ENCODE peak calls at places on chromosomes 11 and 22, in seven cellular contexts. A is tibial nerve, C is left lung, X is mesenchymal stem cell, H is astrocyte, L is HCT116, S is adrenal gland. P is an unnamed sample.

GRCh38 chr22:17569971-17570511 is 6.7 kb downstream of the SLC25A18 start:
- DNase-seq in X (no peak), L (no peak), C (no peak), H (peak; percentile 23), A (no peak), S (no peak), P (no peak)

GRCh38 chr11:85886089-85887056 is 31.2 kb downstream of the CCDC83 start:
- DNase-seq in S (no peak), L (no peak), H (peak; percentile 75), X (no peak), A (no peak), C (no peak), P (no peak)

GRCh38 chr11:40403321-40403720 is 1056.1 kb downstream of the LRRC4C start:
- DNase-seq in A (no peak), S (no peak), C (no peak), X (peak; percentile 32), H (peak; percentile 12), L (no peak), P (no peak)

GRCh38 chr11:103170865-103171264 is 61.6 kb downstream of the DYNC2H1 start:
- DNase-seq in C (no peak), A (no peak), X (no peak), H (no peak), S (no peak), L (no peak), P (no peak)

GRCh38 chr22:21714784-21715183 is 20.8 kb downstream of the YPEL1 start:
- DNase-seq in A (no peak), X (no peak), H (no peak), C (no peak), S (no peak), L (no peak), P (no peak)

GRCh38 chr22:25232301-25232700 is 12.9 kb downstream of the CRYBB2 start:
- DNase-seq in A (no peak), C (no peak), X (no peak), L (no peak), S (no peak), H (peak; percentile 8), P (no peak)

GRCh38 chr22:43827926-43828710 is 16.0 kb upstream of the EFCAB6 start:
- DNase-seq in L (no peak), X (no peak), S (no peak), A (no peak), C (peak; percentile 10), H (no peak), P (no peak)

GRCh38 chr11:66448523-66448922 is 9.9 kb upstream of the MRPL11 start:
- DNase-seq in A (no peak), C (no peak), H (no peak), L (no peak), S (no peak), X (no peak), P (no peak)

GRCh38 chr11:117958949-117959348 is 27.2 kb upstream of the IL10RA start:
- DNase-seq in H (no peak), C (no peak), S (no peak), L (no peak), X (no peak), A (no peak), P (no peak)

GRCh38 chr22:29623553-29624169 is 20.2 kb downstream of the NF2 start:
- DNase-seq in C (no peak), A (no peak), L (no peak), S (no peak), H (no peak), X (no peak), P (no peak)

GRCh38 chr22:31206896-31207687 is 5.0 kb upstream of the LIMK2 start:
- DNase-seq in H (no peak), C (peak; percentile 87), A (no peak), L (no peak), S (no peak), X (no peak), P (no peak)

GRCh38 chr22:47328550-47329243 is 566.2 kb downstream of the TBC1D22A start:
- DNase-seq in S (peak; percentile 30), X (no peak), C (peak; percentile 55), L (peak; percentile 95), H (peak; percentile 95), A (peak; percentile 23), P (peak; percentile 85)

GRCh38 chr22:25357606-25358420 is 138.4 kb downstream of the CRYBB2 start:
- DNase-seq in A (no peak), C (no peak), L (no peak), H (no peak), S (no peak), X (no peak), P (no peak)

GRCh38 chr11:95111923-95112540 is 22.4 kb downstream of the ENDOD1 start:
- DNase-seq in L (no peak), A (no peak), X (no peak), S (no peak), C (no peak), H (no peak), P (no peak)

GRCh38 chr11:103923473-103923931 is 112.9 kb upstream of the DDI1 start:
- DNase-seq in L (peak; percentile 26), X (no peak), S (no peak), H (peak; percentile 43), A (no peak), C (no peak), P (peak; percentile 54)

GRCh38 chr22:21695432-21696085 is 29.7 kb downstream of the PPIL2 start:
- DNase-seq in C (no peak), L (no peak), S (no peak), A (no peak), H (no peak), X (no peak), P (no peak)

GRCh38 chr22:39073941-39074340 is 3.1 kb upstream of the APOBEC3G start:
- DNase-seq in C (no peak), X (no peak), S (no peak), H (no peak), A (no peak), L (no peak), P (no peak)

GRCh38 chr11:35427158-35427557 is 7.8 kb upstream of the SLC1A2 start:
- DNase-seq in A (no peak), C (no peak), H (peak; percentile 71), S (no peak), L (no peak), X (no peak), P (no peak)

GRCh38 chr22:32764330-32765116 is 37.0 kb upstream of the TIMP3 start:
- DNase-seq in C (no peak), H (peak; percentile 87), A (peak; percentile 45), X (peak; percentile 95), L (no peak), S (no peak), P (peak; percentile 26)

GRCh38 chr11:10894666-10895065 is 36.8 kb upstream of the ZBED5 start:
- DNase-seq in C (no peak), A (no peak), H (no peak), X (no peak), L (no peak), S (no peak), P (no peak)

GRCh38 chr11:116400081-116400480 is 372.7 kb downstream of the BUD13 start:
- DNase-seq in H (no peak), A (no peak), X (no peak), L (no peak), C (no peak), S (no peak), P (no peak)

GRCh38 chr11:2516276-2517015 is 71.6 kb downstream of the KCNQ1 start:
- DNase-seq in H (no peak), L (no peak), S (peak; percentile 11), X (no peak), C (no peak), A (peak; percentile 1), P (no peak)
- H3K27me3 ChIP-seq in H (peaks cover 4% of the 10 kb centered on the region), L (no peaks in the 10 kb centered on the region), S (no peaks in the 10 kb centered on the region), X (peaks cover 30% of the 10 kb centered on the region), C (no peaks in the 10 kb centered on the region), A (no peaks in the 10 kb centered on the region), P (peaks cover 7% of the 10 kb centered on the region)

DNA sequence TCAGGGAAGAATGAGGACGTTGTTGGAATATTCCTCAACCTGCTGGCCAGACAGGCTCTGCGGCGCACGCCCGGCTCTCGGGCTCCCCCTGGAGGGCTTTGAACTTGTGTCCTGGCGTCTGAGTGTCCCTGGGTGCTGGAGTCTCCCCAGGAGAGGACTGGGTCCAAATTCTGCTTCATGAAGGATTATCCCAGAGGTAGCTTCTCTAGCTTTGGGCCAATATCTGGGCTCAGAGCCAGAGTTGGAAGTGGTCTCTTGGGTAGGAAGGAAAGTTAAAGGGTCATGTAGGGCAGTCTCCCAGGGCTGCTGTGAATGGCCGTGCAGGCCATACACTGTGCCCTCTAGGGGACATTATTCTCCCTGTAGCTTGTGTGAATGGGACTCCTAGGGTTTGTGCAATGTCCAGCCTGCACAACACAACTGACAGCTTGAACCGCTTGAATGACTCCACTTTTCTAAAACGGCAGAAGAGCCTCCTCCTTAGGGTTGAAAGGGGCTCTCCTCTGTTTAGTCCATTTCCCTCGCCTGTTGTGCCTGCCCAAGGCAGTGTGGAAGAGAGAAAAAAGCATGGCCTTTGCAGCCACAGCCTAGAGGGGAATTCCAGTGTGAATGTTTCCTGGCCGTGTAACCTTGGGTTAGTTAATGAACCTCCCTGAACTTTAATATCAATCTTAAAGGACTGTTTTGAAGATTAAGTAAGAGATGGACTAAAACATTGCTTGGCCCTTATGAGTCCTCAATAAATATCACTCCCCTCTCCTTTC is 111.1 kb upstream of the THY1 start:
- DNase-seq in L (peak; percentile 38), S (peak; percentile 82), X (peak; percentile 57), H (peak; percentile 17), C (peak; percentile 58), A (no peak), P (no peak)
- H3K27me3 ChIP-seq in L (no peaks in the 10 kb centered on the region), S (no peaks in the 10 kb centered on the region), X (peaks cover 60% of the 10 kb centered on the region), H (peaks cover 30% of the 10 kb centered on the region), C (peaks cover 17% of the 10 kb centered on the region), A (peaks cover 3% of the 10 kb centered on the region), P (peaks cover 4% of the 10 kb centered on the region)

GRCh38 chr22:36773935-36774334 is 2.0 kb downstream of the IFT27 start:
- DNase-seq in X (peak; percentile 45), L (no peak), H (no peak), S (no peak), C (no peak), A (no peak), P (no peak)

GRCh38 chr22:36770116-36770945 is 5.6 kb downstream of the IFT27 start:
- DNase-seq in A (no peak), C (peak; percentile 19), X (no peak), H (no peak), S (no peak), L (no peak), P (no peak)

GRCh38 chr22:36771376-36772063 is 4.4 kb downstream of the IFT27 start:
- DNase-seq in S (no peak), A (no peak), H (no peak), C (peak; percentile 21), L (no peak), X (no peak), P (no peak)

GRCh38 chr22:36770946-36771340 is 5.0 kb downstream of the IFT27 start:
- DNase-seq in A (no peak), H (no peak), C (peak; percentile 25), X (no peak), L (no peak), S (no peak), P (no peak)

DNA sequence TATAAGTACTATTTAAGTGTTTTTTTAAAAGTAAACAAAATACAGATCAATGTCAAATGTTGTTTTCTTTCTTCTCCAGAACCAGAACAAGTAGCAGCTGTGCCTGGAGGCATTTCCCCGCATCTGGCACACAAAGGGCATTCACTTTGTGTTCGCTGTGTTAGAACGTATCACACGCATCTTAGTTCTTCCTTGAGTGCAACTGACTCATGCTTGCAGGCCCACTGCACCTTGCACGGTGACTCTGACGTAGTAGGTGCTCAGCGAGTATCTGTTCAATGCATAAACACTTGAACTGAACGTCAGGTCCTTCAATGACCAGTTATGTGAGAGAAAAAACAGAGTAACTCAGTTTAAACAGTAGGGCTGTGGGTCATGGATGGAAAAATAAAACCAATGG is 3.5 kb downstream of the IFT27 start:
- DNase-seq in S (no peak), C (no peak), L (no peak), X (peak; percentile 23), H (no peak), A (no peak), P (no peak)
- H3K27me3 ChIP-seq in S (no peaks in the 10 kb centered on the region), C (no peaks in the 10 kb centered on the region), L (no peaks in the 10 kb centered on the region), X (no peaks in the 10 kb centered on the region), H (no peaks in the 10 kb centered on the region), A (no peaks in the 10 kb centered on the region), P (no peaks in the 10 kb centered on the region)

GRCh38 chr11:13007182-13007581 is 1.9 kb upstream of the RASSF10 start:
- DNase-seq in S (no peak), A (no peak), H (no peak), C (no peak), X (no peak), L (no peak), P (no peak)
- H3K27me3 ChIP-seq in S (peaks cover 63% of the 10 kb centered on the region), A (peaks cover 63% of the 10 kb centered on the region), H (peaks cover 52% of the 10 kb centered on the region), C (peaks cover 74% of the 10 kb centered on the region), X (peaks cover 97% of the 10 kb centered on the region), L (no peaks in the 10 kb centered on the region), P (no peaks in the 10 kb centered on the region)

P was measured in kidney epithelial cell.